ENCODE peak calls at places on chromosomes 11 and 22, in four cellular contexts. One of them, this sample, is unnamed.

GRCh38 chr11:14288189-14288935 is 70.6 kb downstream of the RRAS2 start:
- DNase-seq in HL-60: no peak
- DNase-seq in K562: no peak
- DNase-seq in GM12878: no peak
- DNase-seq in this sample: no peak

GRCh38 chr22:22099194-22099486 is 116.6 kb upstream of the TOP3B start:
- DNase-seq in HL-60: no peak
- DNase-seq in K562: no peak
- DNase-seq in GM12878: peak
- DNase-seq in this sample: peak

GRCh38 chr11:62404918-62405317 is 13.9 kb upstream of the SCGB1A1 start:
- DNase-seq in HL-60: no peak
- DNase-seq in K562: no peak
- DNase-seq in GM12878: no peak
- DNase-seq in this sample: no peak

GRCh38 chr11:57646756-57647303 is 2.9 kb downstream of the YPEL4 start:
- DNase-seq in HL-60: no peak
- DNase-seq in K562: no peak
- DNase-seq in GM12878: no peak
- DNase-seq in this sample: no peak

GRCh38 chr22:49368976-49369725 is 458.5 kb downstream of the BRD1 start:
- DNase-seq in HL-60: no peak
- DNase-seq in K562: peak
- DNase-seq in GM12878: no peak
- DNase-seq in this sample: no peak

GRCh38 chr11:26841818-26842457 is 120.1 kb upstream of the SLC5A12 start:
- DNase-seq in HL-60: no peak
- DNase-seq in K562: no peak
- DNase-seq in GM12878: no peak
- DNase-seq in this sample: no peak

GRCh38 chr11:5831196-5831829 is 10.4 kb downstream of the OR52E6 start:
- DNase-seq in HL-60: no peak
- DNase-seq in K562: no peak
- DNase-seq in GM12878: no peak
- DNase-seq in this sample: no peak

GRCh38 chr11:116960916-116961315 is 123.5 kb upstream of the APOA1 start:
- DNase-seq in HL-60: no peak
- DNase-seq in K562: no peak
- DNase-seq in GM12878: no peak
- DNase-seq in this sample: no peak

GRCh38 chr11:93225642-93226041 is 27.9 kb upstream of the SLC36A4 start:
- DNase-seq in HL-60: no peak
- DNase-seq in K562: peak
- DNase-seq in GM12878: no peak
- DNase-seq in this sample: no peak

GRCh38 chr22:24741769-24742168 is 32.8 kb downstream of the PIWIL3 start:
- DNase-seq in HL-60: no peak
- DNase-seq in K562: no peak
- DNase-seq in GM12878: no peak
- DNase-seq in this sample: no peak

GRCh38 chr11:110479445-110480101 is 49.8 kb downstream of the FDX1 start:
- DNase-seq in HL-60: peak
- DNase-seq in K562: peak
- DNase-seq in GM12878: no peak
- DNase-seq in this sample: no peak

GRCh38 chr22:24523873-24524272 is 28.7 kb downstream of the UPB1 start:
- DNase-seq in HL-60: no peak
- DNase-seq in K562: no peak
- DNase-seq in GM12878: no peak
- DNase-seq in this sample: no peak

GRCh38 chr11:22898036-22898435 is 37.8 kb upstream of the CCDC179 start:
- DNase-seq in HL-60: no peak
- DNase-seq in K562: no peak
- DNase-seq in GM12878: no peak
- DNase-seq in this sample: no peak
- TF ChIP-seq SPI1 in HL-60: no peak
- TF ChIP-seq SPI1 in K562: no peak
- TF ChIP-seq SPI1 in GM12878: no peak
- TF ChIP-seq SPI1 in this sample: no peak

DNA sequence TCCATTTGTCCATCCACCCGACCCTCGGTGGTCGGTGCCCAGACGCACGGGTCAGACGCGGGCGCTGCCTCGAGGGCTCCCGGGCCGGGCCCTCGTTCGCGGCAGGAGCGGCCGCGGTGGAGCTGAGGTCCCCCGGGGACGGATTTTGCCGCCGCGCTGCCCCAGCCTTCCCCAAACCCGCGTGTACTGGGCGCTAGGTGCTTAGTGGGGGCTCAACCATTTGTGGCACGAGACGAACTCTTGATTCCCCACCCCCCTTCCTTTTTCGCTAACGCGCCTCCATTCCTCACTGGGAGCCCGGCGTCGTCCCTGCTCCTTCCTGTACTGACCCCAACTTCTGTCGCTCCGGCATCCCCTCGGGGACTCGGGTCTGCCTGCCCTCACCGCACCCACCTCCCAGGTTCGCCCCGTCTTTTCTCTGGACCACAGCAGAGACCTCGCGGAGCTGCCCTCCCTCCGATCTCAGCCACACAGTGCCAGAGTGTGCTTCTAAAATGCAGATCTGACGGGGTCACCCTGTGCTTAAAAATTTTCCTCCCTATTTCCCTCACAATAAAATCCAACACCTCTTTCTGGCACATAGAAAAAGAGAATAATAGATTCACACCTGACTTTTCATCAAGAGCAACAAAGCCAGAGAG is 860 bp upstream of the CBX7 start:
- DNase-seq in HL-60: no peak
- DNase-seq in K562: no peak
- DNase-seq in GM12878: no peak
- DNase-seq in this sample: no peak
- TF ChIP-seq POLR2AphosphoS5 in HL-60: no peak
- TF ChIP-seq POLR2AphosphoS5 in K562: no peak
- TF ChIP-seq POLR2AphosphoS5 in GM12878: no peak
- TF ChIP-seq POLR2AphosphoS5 in this sample: no peak

DNA sequence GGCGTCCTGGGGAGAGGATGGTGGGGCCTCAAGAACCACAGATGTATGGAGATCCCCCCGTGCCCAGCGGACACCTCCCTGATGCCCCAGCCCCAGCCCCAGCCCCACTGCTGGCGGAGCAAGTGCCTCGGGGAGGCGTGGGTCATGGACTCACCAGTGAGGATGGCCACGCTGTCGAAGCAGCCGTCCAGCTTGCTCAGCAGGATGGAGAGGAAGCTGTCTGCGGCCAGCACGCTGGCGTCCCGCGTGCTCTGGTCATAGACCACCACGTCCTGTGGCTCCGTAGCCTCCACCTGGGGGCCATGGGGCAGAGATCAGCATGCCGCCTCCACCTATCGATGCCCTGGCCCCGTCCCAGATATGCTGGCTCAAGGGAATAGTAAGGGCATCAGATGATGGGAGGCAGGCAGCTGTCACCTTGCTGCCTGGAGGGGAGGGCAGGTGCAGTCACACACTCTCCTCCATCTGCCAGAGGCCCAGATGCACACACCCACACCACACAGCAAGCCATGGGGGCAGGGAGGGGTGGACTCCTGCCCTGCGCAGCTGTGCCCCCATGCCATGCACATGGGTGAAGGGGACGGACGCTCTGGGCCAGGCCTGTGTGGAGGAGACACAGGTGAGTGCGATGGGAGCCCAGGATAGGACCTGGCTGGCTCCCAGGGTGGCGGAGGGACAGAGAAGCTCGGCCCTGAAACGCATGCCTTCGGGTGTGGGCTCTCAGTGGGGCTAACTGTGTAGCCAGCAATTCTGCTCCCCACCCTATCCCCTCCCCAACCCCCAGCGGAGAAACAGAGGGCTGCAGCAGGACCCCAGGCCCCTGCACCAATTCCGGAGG is 8.2 kb downstream of the DUSP8 start:
- DNase-seq in HL-60: no peak
- DNase-seq in K562: no peak
- DNase-seq in GM12878: no peak
- DNase-seq in this sample: no peak
- TF ChIP-seq SPI1 in HL-60: no peak
- TF ChIP-seq SPI1 in K562: no peak
- TF ChIP-seq SPI1 in GM12878: no peak
- TF ChIP-seq SPI1 in this sample: no peak

GRCh38 chr22:46594947-46595298 is 25.3 kb upstream of the GRAMD4 start:
- DNase-seq in HL-60: no peak
- DNase-seq in K562: no peak
- DNase-seq in GM12878: no peak
- DNase-seq in this sample: no peak

GRCh38 chr22:46598224-46598623 is 22.0 kb upstream of the GRAMD4 start:
- DNase-seq in HL-60: no peak
- DNase-seq in K562: no peak
- DNase-seq in GM12878: no peak
- DNase-seq in this sample: no peak

GRCh38 chr22:46596032-46596441 is 24.1 kb upstream of the GRAMD4 start:
- DNase-seq in HL-60: no peak
- DNase-seq in K562: no peak
- DNase-seq in GM12878: no peak
- DNase-seq in this sample: no peak

GRCh38 chr22:46595545-46595944 is 24.6 kb upstream of the GRAMD4 start:
- DNase-seq in HL-60: no peak
- DNase-seq in K562: no peak
- DNase-seq in GM12878: no peak
- DNase-seq in this sample: no peak

DNA sequence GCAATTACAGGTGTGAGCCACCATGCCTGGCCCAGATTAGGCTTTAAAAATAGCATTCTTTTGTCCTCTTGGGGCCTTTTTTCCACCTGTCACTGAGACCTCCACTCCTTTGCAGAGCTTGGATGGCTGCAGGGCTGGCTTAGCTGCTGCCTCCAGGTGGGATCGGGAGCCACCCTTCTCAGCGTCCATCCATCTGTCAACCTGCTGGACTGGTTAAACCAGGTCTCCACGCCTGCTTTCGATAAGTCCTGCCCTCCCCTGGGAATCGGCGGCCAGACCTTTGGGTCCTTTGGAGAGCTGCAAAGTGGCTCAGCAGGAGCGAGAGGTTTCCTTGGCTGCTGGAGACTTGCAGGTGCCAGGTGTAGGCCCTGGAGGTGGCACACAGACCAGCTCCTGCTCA is 23.4 kb upstream of the GRAMD4 start:
- DNase-seq in HL-60: no peak
- DNase-seq in K562: no peak
- DNase-seq in GM12878: no peak
- DNase-seq in this sample: no peak
- TF ChIP-seq POLR2AphosphoS5 in HL-60: peak
- TF ChIP-seq POLR2AphosphoS5 in K562: no peak
- TF ChIP-seq POLR2AphosphoS5 in GM12878: no peak
- TF ChIP-seq POLR2AphosphoS5 in this sample: no peak

GRCh38 chr11:76648061-76648460 is 22.5 kb downstream of the LRRC32 start:
- DNase-seq in HL-60: no peak
- DNase-seq in K562: no peak
- DNase-seq in GM12878: no peak
- DNase-seq in this sample: no peak

GRCh38 chr11:76652989-76653673 is 17.4 kb downstream of the LRRC32 start:
- DNase-seq in HL-60: no peak
- DNase-seq in K562: no peak
- DNase-seq in GM12878: no peak
- DNase-seq in this sample: no peak

GRCh38 chr11:76646882-76647534 is 23.5 kb downstream of the LRRC32 start:
- DNase-seq in HL-60: no peak
- DNase-seq in K562: no peak
- DNase-seq in GM12878: no peak
- DNase-seq in this sample: no peak

GRCh38 chr11:76648929-76649328 is 21.6 kb downstream of the LRRC32 start:
- DNase-seq in HL-60: no peak
- DNase-seq in K562: no peak
- DNase-seq in GM12878: no peak
- DNase-seq in this sample: no peak

DNA sequence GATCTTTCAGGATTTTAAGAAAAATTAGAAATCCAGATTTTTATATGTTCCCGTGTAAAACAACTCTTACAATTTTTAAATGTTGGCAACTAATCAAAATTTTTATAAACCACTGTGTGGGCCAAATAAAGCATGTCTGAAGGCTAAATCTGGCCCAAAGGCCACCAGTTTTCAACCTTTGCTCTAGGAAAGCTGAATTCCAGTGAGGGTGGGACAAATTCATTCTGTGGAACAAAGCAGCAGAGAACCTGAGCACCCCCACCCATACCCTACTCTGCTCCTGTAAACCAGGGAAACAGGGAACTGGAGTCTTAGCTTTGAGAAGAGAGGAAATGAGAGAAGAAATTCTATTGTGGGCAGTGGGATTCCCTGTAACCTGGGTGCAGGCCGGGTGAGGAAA is 20.6 kb downstream of the LRRC32 start:
- DNase-seq in HL-60: no peak
- DNase-seq in K562: no peak
- DNase-seq in GM12878: no peak
- DNase-seq in this sample: no peak
- TF ChIP-seq SPI1 in HL-60: no peak
- TF ChIP-seq SPI1 in K562: no peak
- TF ChIP-seq SPI1 in GM12878: no peak
- TF ChIP-seq SPI1 in this sample: no peak

GRCh38 chr22:36457688-36458450 is 23.6 kb downstream of the TXN2 start:
- DNase-seq in HL-60: no peak
- DNase-seq in K562: no peak
- DNase-seq in GM12878: no peak
- DNase-seq in this sample: no peak
- TF ChIP-seq POLR2AphosphoS5 in HL-60: no peak
- TF ChIP-seq POLR2AphosphoS5 in K562: no peak
- TF ChIP-seq POLR2AphosphoS5 in GM12878: no peak
- TF ChIP-seq POLR2AphosphoS5 in this sample: no peak